ENCODE peak calls at places on chromosome 3, in five cellular contexts. P, C, D, I and Y are unnamed samples.

GRCh38 chr3:198032445-198032936 is 72.5 kb downstream of the LMLN start:
- DNase-seq in P (no peak), C (no peak), D (no peak), I (no peak), Y (no peak)

GRCh38 chr3:37693791-37694194 is 167.9 kb upstream of the CTDSPL start:
- DNase-seq in P (no peak), C (no peak), D (no peak), I (no peak), Y (no peak)

GRCh38 chr3:159804726-159805410 is 183.8 kb upstream of the IL12A start:
- DNase-seq in P (no peak), C (no peak), D (peak), I (peak), Y (peak)

GRCh38 chr3:126531051-126531330 is 7.0 kb downstream of the CHST13 start:
- DNase-seq in P (no peak), C (no peak), D (no peak), I (no peak), Y (no peak)

GRCh38 chr3:41581700-41582099 is 380.2 kb downstream of the ULK4 start:
- DNase-seq in P (no peak), C (no peak), D (no peak), I (no peak), Y (no peak)

GRCh38 chr3:129651316-129652202 is 45.1 kb upstream of the PLXND1 start:
- DNase-seq in P (peak), C (no peak), D (peak), I (peak), Y (peak)

GRCh38 chr3:50304601-50305000 is 1.2 kb upstream of the HYAL1 start:
- DNase-seq in P (no peak), C (no peak), D (peak), I (peak), Y (no peak)

GRCh38 chr3:73547427-73548036 is 77.2 kb downstream of the PDZRN3 start:
- DNase-seq in P (peak), C (no peak), D (peak), I (peak), Y (peak)

GRCh38 chr3:134644731-134645514 is 5.9 kb downstream of the KY start:
- DNase-seq in P (no peak), C (no peak), D (no peak), I (no peak), Y (no peak)

GRCh38 chr3:171183042-171183441 is 156.5 kb upstream of the SLC2A2 start:
- DNase-seq in P (no peak), C (no peak), D (peak), I (peak), Y (peak)

GRCh38 chr3:169668081-169668956 is 4.8 kb upstream of the MECOM start:
- DNase-seq in P (no peak), C (no peak), D (peak), I (peak), Y (no peak)

GRCh38 chr3:133570139-133570936 is 3.1 kb upstream of the CDV3 start:
- DNase-seq in P (no peak), C (no peak), D (peak), I (peak), Y (peak)

GRCh38 chr3:191120447-191121304 is 78.4 kb upstream of the OSTN start:
- DNase-seq in P (no peak), C (no peak), D (no peak), I (no peak), Y (no peak)

GRCh38 chr3:14396293-14396692 is 6.1 kb upstream of the SLC6A6 start:
- DNase-seq in P (no peak), C (no peak), D (no peak), I (no peak), Y (no peak)

DNA sequence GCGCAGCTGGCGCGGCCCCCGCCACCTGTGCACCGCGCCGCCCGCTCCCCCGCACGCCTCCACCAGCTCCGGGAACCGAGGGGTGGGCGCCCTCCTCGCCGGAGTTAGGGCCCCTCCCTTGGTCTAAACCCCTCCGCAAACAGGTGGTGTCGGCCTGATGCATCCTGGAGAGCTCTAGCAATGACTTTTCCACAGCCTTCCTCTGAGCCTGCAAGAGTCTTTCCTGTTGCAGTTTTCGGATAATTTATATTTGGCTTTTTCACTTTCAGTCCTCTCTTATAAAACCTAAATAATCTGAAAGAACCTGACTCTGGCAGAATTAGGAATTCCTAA is 334 bp upstream of the IGSF11 start:
- DNase-seq in P (no peak), C (no peak), D (no peak), I (peak), Y (no peak)
- H3K4me3 ChIP-seq in P (peak), C (peak), D (peak), I (peak), Y (peak)

DNA sequence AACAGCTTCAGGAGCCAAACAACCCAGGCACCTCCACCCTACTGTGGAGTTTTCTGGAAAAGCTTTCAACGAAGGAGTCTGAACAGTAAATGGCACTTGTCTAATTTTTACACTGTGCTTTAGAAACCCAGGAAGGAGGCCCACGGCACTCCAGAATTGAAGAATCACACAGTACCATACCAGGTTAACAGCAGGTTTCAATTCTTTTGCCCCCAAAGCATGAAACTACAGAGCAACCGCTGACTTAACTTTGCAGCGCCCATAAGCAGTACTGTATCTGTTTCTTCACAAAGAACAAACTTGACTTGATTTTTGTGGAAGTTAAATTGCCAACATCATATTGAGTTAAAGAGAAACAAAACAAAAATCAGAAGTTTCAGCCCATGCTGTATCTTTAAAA is 456.5 kb downstream of the FOXP1 start:
- DNase-seq in P (no peak), C (no peak), D (no peak), I (no peak), Y (no peak)
- H3K4me3 ChIP-seq in P (no peak), C (peak), D (no peak), I (no peak), Y (no peak)

GRCh38 chr3:65902304-65902793 is 136.4 kb downstream of the MAGI1 start:
- DNase-seq in P (no peak), C (no peak), D (no peak), I (no peak), Y (no peak)
- H3K4me3 ChIP-seq in P (no peak), C (no peak), D (no peak), I (no peak), Y (no peak)

GRCh38 chr3:154125378-154126030 is 4.3 kb downstream of the ARHGEF26 start:
- DNase-seq in P (no peak), C (no peak), D (no peak), I (no peak), Y (no peak)

GRCh38 chr3:154122096-154122911 is 1.1 kb downstream of the ARHGEF26 start:
- DNase-seq in P (no peak), C (no peak), D (peak), I (peak), Y (no peak)

GRCh38 chr3:154122912-154123559 is 1.8 kb downstream of the ARHGEF26 start:
- DNase-seq in P (no peak), C (no peak), D (peak), I (peak), Y (no peak)

GRCh38 chr3:154120903-154121235 is 321 bp upstream of the ARHGEF26 start:
- DNase-seq in P (no peak), C (no peak), D (no peak), I (no peak), Y (no peak)

DNA sequence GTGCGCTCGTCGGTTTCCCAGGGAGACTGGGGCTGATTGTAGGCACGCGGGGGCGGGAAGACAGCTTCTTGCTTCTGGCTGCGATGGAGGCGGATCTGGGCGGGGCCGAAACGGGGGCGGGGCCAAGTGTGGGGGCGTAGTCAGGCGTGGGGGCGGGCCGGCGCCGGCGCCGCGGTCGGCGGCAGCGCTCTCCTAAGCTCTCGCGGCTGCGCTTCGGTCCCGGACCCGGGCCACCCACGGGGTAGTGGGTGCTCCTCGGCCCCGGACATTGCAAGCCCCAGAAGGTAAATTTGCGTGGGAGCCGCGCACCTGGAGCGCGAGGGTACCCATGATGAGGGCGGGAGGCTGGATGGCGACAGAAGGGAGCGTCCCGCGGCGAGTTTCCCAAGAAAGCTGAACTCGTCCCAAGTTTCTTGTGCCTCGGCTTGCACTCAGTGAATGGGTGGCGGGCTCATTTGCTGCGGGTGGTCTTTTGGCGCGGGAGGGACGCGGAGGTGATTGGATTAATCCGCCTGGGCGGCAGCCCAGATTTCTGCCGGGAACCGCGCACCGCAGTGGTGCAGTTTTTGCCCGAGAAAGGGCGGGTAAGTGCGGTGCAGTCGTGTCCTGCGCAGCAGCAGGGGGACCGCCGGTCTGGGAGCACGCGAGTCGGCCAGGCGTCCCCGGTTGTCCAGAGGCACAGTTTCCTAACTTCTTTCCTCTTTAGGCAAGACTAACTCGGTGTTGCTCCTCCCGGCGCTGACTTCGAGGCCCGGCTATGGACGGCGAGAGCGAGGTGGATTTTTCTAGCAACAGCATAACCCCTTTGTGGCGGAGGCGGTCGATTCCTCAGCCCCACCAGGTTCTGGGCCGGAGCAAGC is at the start of gene ARHGEF26:
- DNase-seq in P (no peak), C (peak), D (peak), I (peak), Y (peak)
- H3K4me3 ChIP-seq in P (peak), C (peak), D (peak), I (peak), Y (peak)

DNA sequence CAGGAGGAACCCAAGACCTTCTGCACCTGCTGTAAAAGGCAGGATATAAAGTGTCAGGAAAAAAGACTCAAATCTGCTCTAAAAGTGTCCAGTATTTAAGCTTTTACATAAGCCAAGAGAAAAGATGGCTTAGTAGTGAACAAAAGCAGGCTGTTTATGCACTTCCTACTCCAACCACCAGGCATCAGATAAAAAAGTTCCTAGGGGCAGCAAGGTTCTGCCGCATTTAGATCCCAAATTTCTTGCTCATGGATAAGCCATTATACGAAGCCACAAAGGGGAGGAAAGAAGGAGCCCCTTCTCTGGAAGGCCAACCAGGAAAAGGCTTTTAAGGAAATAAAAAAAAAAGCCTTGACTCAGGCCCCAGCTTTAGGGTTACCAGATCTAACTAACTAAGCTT is 10.6 kb upstream of the SLC9C1 start:
- DNase-seq in P (no peak), C (no peak), D (peak), I (no peak), Y (peak)
- H3K4me3 ChIP-seq in P (no peak), C (no peak), D (no peak), I (no peak), Y (no peak)

DNA sequence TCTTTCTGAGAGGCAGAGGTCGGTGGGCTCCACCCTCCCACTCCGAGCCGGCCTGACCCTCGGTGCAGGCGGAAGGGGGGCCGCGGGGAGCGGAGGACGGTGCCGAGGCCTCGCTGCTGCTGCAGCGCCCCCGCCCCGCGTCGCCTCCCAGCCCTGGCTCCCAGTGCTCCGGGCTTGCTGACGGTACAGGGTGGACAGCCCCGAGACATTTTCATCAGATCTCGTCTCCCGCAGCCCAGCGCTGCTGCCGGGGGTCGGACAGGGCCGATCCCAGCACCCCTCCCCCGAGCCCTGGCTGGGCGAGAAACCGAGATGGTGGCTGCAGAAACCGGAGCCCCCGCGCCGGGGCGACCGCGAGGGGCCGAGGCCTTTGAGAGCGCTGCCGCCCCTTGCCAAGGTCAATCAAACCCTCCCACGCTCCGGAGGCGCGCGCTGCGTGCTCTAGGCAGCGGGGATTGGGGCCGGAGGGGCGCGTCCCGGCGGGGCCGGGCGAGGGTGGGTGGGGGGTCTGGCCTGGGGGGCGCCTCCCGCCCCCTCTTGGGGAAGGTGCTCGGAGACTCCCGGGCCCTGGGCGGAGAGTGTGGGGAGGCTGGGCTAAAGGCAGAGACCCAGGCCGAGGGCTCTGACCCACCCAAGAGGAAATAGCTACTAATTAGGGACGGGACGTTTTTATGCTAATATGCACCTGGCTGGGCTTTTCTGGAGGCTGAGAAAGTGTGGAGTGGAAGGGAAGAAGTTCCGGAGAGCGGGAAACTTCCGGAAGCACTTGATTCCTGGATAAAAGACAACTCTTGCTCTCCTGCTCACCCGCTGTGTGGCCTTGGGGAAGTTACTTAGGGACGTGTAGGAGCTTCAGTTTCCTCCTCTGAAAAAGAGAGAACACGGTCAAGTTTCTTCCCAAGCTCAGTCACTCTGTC is 42.7 kb downstream of the EPHB3 start:
- DNase-seq in P (no peak), C (no peak), D (no peak), I (no peak), Y (no peak)
- H3K4me3 ChIP-seq in P (peak), C (peak), D (no peak), I (peak), Y (no peak)